ENCODE peak calls at places on chromosomes 13 and 19, in four cellular contexts. R is brain microvascular endothelial cell, K is tibial nerve, Y is GM23338. C is an unnamed sample.

GRCh38 chr19:3353493-3353892 is 12.9 kb upstream of the NFIC start:
- DNase-seq in R (no peak), Y (no peak), K (no peak), C (no peak)

GRCh38 chr19:10417598-10418280 is 2.6 kb upstream of the PDE4A start:
- DNase-seq in R (no peak), Y (peak; percentile 86), K (no peak), C (no peak)

GRCh38 chr13:87736849-87737400 is 65.8 kb downstream of the SLITRK5 start:
- DNase-seq in R (no peak), K (no peak), Y (no peak), C (no peak)

GRCh38 chr13:79385694-79386093 is 20.4 kb downstream of the RBM26 start:
- DNase-seq in R (no peak), Y (no peak), K (no peak), C (no peak)

GRCh38 chr19:33450689-33451088 is 70.9 kb downstream of the PEPD start:
- DNase-seq in R (no peak), Y (no peak), K (no peak), C (no peak)

GRCh38 chr19:51695702-51696315 is 2.7 kb downstream of the SPACA6 start:
- DNase-seq in Y (no peak), K (no peak), R (no peak), C (peak; percentile 84)

GRCh38 chr13:24500977-24501376 is 11.6 kb downstream of the PARP4 start:
- DNase-seq in R (peak; percentile 58), Y (no peak), K (no peak), C (no peak)

GRCh38 chr19:10895920-10896319 is 24.6 kb downstream of the CARM1 start:
- DNase-seq in Y (peak; percentile 74), K (no peak), R (no peak), C (no peak)

GRCh38 chr19:17703823-17704463 is 15.3 kb upstream of the MAP1S start:
- DNase-seq in K (peak; percentile 35), R (peak; percentile 36), Y (peak; percentile 92), C (no peak)

GRCh38 chr19:38437917-38438316 is 4.4 kb downstream of the RYR1 start:
- DNase-seq in R (no peak), K (no peak), Y (no peak), C (no peak)

GRCh38 chr19:38657633-38658222 is 10.3 kb downstream of the ACTN4 start:
- DNase-seq in R (peak; percentile 76), Y (peak; percentile 63), K (no peak), C (no peak)

GRCh38 chr19:33902395-33902794 is 105.7 kb downstream of the KCTD15 start:
- DNase-seq in Y (no peak), K (no peak), R (no peak), C (no peak)

GRCh38 chr19:50334741-50335421 is 5.7 kb upstream of the KCNC3 start:
- DNase-seq in K (no peak), Y (no peak), R (no peak), C (no peak)

GRCh38 chr13:25204843-25205242 is 32.8 kb upstream of the AMER2 start:
- DNase-seq in R (no peak), Y (no peak), K (no peak), C (no peak)

GRCh38 chr19:5330307-5330720 is 10.3 kb downstream of the PTPRS start:
- DNase-seq in R (no peak), Y (no peak), K (no peak), C (no peak)

GRCh38 chr13:94999871-95000270 is 287.5 kb upstream of the SOX21 start:
- DNase-seq in K (no peak), R (peak; percentile 31), Y (no peak), C (no peak)

GRCh38 chr19:51365211-51366049 is 758 bp downstream of the ETFB start:
- DNase-seq in K (no peak), Y (peak; percentile 39), R (peak; percentile 29), C (no peak)

GRCh38 chr19:51366050-51366998 is at the start of gene ETFB:
- DNase-seq in R (peak; percentile 97), K (peak; percentile 98), Y (peak; percentile 100), C (peak; percentile 99)

GRCh38 chr13:57630661-57631606 is 610 bp upstream of the PCDH17 start:
- DNase-seq in R (peak; percentile 3), Y (peak; percentile 46), K (no peak), C (no peak)

GRCh38 chr19:27764186-27764804 is 1448.7 kb downstream of the UQCRFS1 start:
- DNase-seq in R (no peak), K (no peak), Y (no peak), C (peak; percentile 64)
- H3K27ac ChIP-seq in R (no peak overlapping the region), K (no peak overlapping the region), Y (no peak overlapping the region), C (no peak overlapping the region)

GRCh38 chr19:1421958-1422305 is 14.5 kb downstream of the DAZAP1 start:
- DNase-seq in K (no peak), Y (no peak), R (no peak), C (no peak)
- H3K36me3 ChIP-seq in K (peaks cover 90% of the 10 kb centered on the region), Y (peaks cover 42% of the 10 kb centered on the region), R (peaks cover 77% of the 10 kb centered on the region), C (no peaks in the 10 kb centered on the region)

GRCh38 chr13:113928701-113929627 is 44.9 kb downstream of the C13orf46 start:
- DNase-seq in K (peak; percentile 86), Y (no peak), R (no peak), C (peak; percentile 96)

GRCh38 chr13:113932060-113932459 is 41.8 kb downstream of the C13orf46 start:
- DNase-seq in Y (no peak), R (no peak), K (peak; percentile 3), C (no peak)

GRCh38 chr13:113930711-113931637 is 42.9 kb downstream of the C13orf46 start:
- DNase-seq in Y (no peak), R (no peak), K (peak; percentile 4), C (no peak)

GRCh38 chr13:113927661-113928581 is 46.0 kb downstream of the C13orf46 start:
- DNase-seq in R (peak; percentile 71), Y (no peak), K (peak; percentile 60), C (no peak)

GRCh38 chr13:113929628-113930615 is 44.0 kb downstream of the C13orf46 start:
- DNase-seq in K (peak; percentile 12), Y (peak; percentile 23), R (no peak), C (no peak)
- TF ChIP-seq CTCF in K (no peak), Y (peak; percentile 9), R (no peak), C (no peak)

GRCh38 chr13:40971321-40971720 is 47.8 kb downstream of the ELF1 start:
- DNase-seq in R (no peak), K (no peak), Y (no peak), C (no peak)
- H3K27ac ChIP-seq in R (no peak overlapping the region), K (no peak overlapping the region), Y (no peak overlapping the region), C (no peak overlapping the region)

GRCh38 chr19:35502751-35503150 is 10.7 kb downstream of the DMKN start:
- DNase-seq in R (no peak), K (no peak), Y (no peak), C (no peak)
- H3K36me3 ChIP-seq in R (no peaks in the 10 kb centered on the region), K (no peaks in the 10 kb centered on the region), Y (peaks cover 39% of the 10 kb centered on the region), C (no peaks in the 10 kb centered on the region)

GRCh38 chr19:918152-918437 is 962 bp downstream of the KISS1R start:
- DNase-seq in R (no peak), K (no peak), Y (no peak), C (no peak)

GRCh38 chr19:919157-920050 is 2.3 kb downstream of the KISS1R start:
- DNase-seq in K (no peak), R (no peak), Y (peak; percentile 75), C (no peak)

GRCh38 chr19:918481-919156 is 1.5 kb downstream of the KISS1R start:
- DNase-seq in K (no peak), R (no peak), Y (peak; percentile 74), C (no peak)

GRCh38 chr19:916645-917322 is 349 bp upstream of the KISS1R start:
- DNase-seq in R (no peak), Y (peak; percentile 69), K (no peak), C (no peak)

GRCh38 chr19:917323-918151 is at the start of gene KISS1R:
- DNase-seq in Y (peak; percentile 93), K (no peak), R (no peak), C (no peak)
- TF ChIP-seq CTCF in Y (peak; percentile 65), K (no peak), R (peak; percentile 43), C (peak; percentile 29)

GRCh38 chr13:111282997-111283396 is 37.4 kb upstream of the TEX29 start:
- DNase-seq in Y (no peak), R (no peak), K (no peak), C (no peak)
- H3K27ac ChIP-seq in Y (no peak overlapping the region), R (peak overlapping the region; percentile 96), K (peak overlapping the region; percentile 80), C (peak overlapping the region; percentile 81)

DNA sequence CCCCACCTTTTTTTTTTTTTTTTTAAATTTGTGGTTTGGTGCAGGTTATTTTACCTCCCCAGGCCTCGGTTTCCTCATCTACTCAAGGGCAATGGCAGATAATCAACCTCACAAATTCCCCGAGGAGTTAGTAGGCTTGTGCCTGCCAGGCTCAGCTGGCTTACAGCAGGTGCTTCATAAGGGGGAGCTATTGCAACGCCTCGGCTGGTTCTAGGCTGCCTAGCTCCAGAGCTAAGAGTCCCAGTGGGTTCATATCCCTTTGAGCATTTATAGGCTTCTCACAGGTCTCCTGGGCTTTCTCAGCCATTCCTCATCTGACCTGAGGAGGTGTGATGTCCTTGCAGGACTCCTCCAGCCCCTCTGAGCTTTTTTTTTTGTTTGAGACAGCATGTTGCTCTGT is 10.6 kb downstream of the BCKDHA start:
- DNase-seq in K (no peak), R (no peak), Y (peak; percentile 57), C (no peak)
- H3K36me3 ChIP-seq in K (peaks cover 36% of the 10 kb centered on the region), R (no peaks in the 10 kb centered on the region), Y (no peaks in the 10 kb centered on the region), C (no peaks in the 10 kb centered on the region)